ENCODE peak calls at places on chromosomes 3 and 15, in four cellular contexts. M is activated naive CD4-positive, alpha-beta T cell; I is fibroblast of mammary gland; E is KBM-7. Q is an unnamed sample.

GRCh38 chr15:62648954-62649353 is 393.6 kb upstream of the TPM1 start:
- DNase-seq in M (no peak), E (no peak), I (peak), Q (no peak)

GRCh38 chr3:179450321-179450720 is 949 bp downstream of the GNB4 start:
- DNase-seq in I (peak), E (peak), M (no peak), Q (no peak)

GRCh38 chr15:26453914-26454313 is 319.0 kb downstream of the GABRB3 start:
- DNase-seq in I (no peak), M (no peak), E (no peak), Q (no peak)

GRCh38 chr3:70184105-70184504 is 128.3 kb downstream of the MDFIC2 start:
- DNase-seq in I (no peak), M (no peak), E (no peak), Q (no peak)

GRCh38 chr15:69609776-69610175 is 157.2 kb downstream of the RPLP1 start:
- DNase-seq in M (no peak), I (no peak), E (no peak), Q (no peak)

GRCh38 chr3:151412989-151413388 is 28.4 kb upstream of the P2RY12 start:
- DNase-seq in E (no peak), M (no peak), I (no peak), Q (peak)

GRCh38 chr3:141412936-141413354 is 44.6 kb downstream of the ZBTB38 start:
- DNase-seq in I (peak), M (no peak), E (no peak), Q (peak)

GRCh38 chr3:158418035-158418434 is 153.0 kb upstream of the MLF1 start:
- DNase-seq in M (no peak), E (no peak), I (no peak), Q (no peak)

GRCh38 chr3:16372362-16373269 is 107.6 kb downstream of the OXNAD1 start:
- DNase-seq in E (peak), M (no peak), I (peak), Q (no peak)

GRCh38 chr3:10977864-10978510 is 14.6 kb upstream of the SLC6A1 start:
- DNase-seq in I (no peak), E (no peak), M (no peak), Q (no peak)

GRCh38 chr3:160132226-160132625 is 93.0 kb upstream of the C3orf80 start:
- DNase-seq in I (no peak), M (no peak), E (no peak), Q (no peak)

GRCh38 chr3:39021465-39022274 is 30.1 kb downstream of the SCN11A start:
- DNase-seq in E (no peak), I (no peak), M (no peak), Q (no peak)

GRCh38 chr3:14138109-14138877 is 13.4 kb downstream of the TMEM43 start:
- DNase-seq in E (no peak), I (no peak), M (no peak), Q (no peak)

GRCh38 chr15:85639752-85640381 is 154.9 kb downstream of the KLHL25 start:
- DNase-seq in M (no peak), I (peak), E (no peak), Q (no peak)

GRCh38 chr3:181933052-181933618 is 221.4 kb downstream of the SOX2 start:
- DNase-seq in I (no peak), M (no peak), E (no peak), Q (no peak)

GRCh38 chr15:41852736-41853135 is 14.1 kb downstream of the PLA2G4B start:
- DNase-seq in M (no peak), E (no peak), I (no peak), Q (no peak)

GRCh38 chr3:61903931-61904657 is 342.7 kb downstream of the PTPRG start:
- DNase-seq in M (no peak), I (peak), E (peak), Q (peak)

GRCh38 chr3:79809106-79809505 is 41.3 kb upstream of the ROBO1 start:
- DNase-seq in I (no peak), E (no peak), M (no peak), Q (no peak)

GRCh38 chr15:78527325-78527724 is 12.9 kb upstream of the PSMA4 start:
- DNase-seq in I (no peak), E (no peak), M (no peak), Q (no peak)

GRCh38 chr3:86921981-86922680 is 68.8 kb downstream of the VGLL3 start:
- DNase-seq in E (no peak), I (peak), M (no peak), Q (no peak)

Q was measured in Right ventricle myocardium inferior.